ENCODE peak calls at places on chromosomes 11 and 22, in eight cellular contexts. One of them, this sample, is unnamed.

GRCh38 chr11:22733433-22733832 is 67.0 kb downstream of the GAS2 start:
- DNase-seq in fibroblast of lung: no peak
- DNase-seq in PC-3: no peak
- DNase-seq in IMR-90: no peak
- DNase-seq in neural progenitor cell: no peak
- DNase-seq in OCI-LY7: no peak
- DNase-seq in GM23248: no peak
- DNase-seq in mesenchymal stem cell: no peak
- DNase-seq in this sample: no peak

GRCh38 chr11:126392638-126393023 is 37.1 kb downstream of the ST3GAL4 start:
- DNase-seq in fibroblast of lung: no peak
- DNase-seq in PC-3: no peak
- DNase-seq in IMR-90: no peak
- DNase-seq in neural progenitor cell: no peak
- DNase-seq in OCI-LY7: no peak
- DNase-seq in GM23248: no peak
- DNase-seq in mesenchymal stem cell: no peak
- DNase-seq in this sample: no peak

GRCh38 chr11:71914127-71914526 is 14.3 kb downstream of the XNDC1N start:
- DNase-seq in fibroblast of lung: no peak
- DNase-seq in PC-3: no peak
- DNase-seq in IMR-90: peak
- DNase-seq in neural progenitor cell: no peak
- DNase-seq in OCI-LY7: no peak
- DNase-seq in GM23248: peak
- DNase-seq in mesenchymal stem cell: no peak
- DNase-seq in this sample: no peak

GRCh38 chr11:107092667-107093066 is 74.4 kb upstream of the GUCY1A2 start:
- DNase-seq in fibroblast of lung: no peak
- DNase-seq in PC-3: no peak
- DNase-seq in IMR-90: no peak
- DNase-seq in neural progenitor cell: no peak
- DNase-seq in OCI-LY7: no peak
- DNase-seq in GM23248: no peak
- DNase-seq in mesenchymal stem cell: no peak
- DNase-seq in this sample: no peak

GRCh38 chr22:32720924-32721323 is 80.6 kb upstream of the TIMP3 start:
- DNase-seq in fibroblast of lung: peak
- DNase-seq in PC-3: no peak
- DNase-seq in IMR-90: peak
- DNase-seq in neural progenitor cell: no peak
- DNase-seq in OCI-LY7: no peak
- DNase-seq in GM23248: peak
- DNase-seq in mesenchymal stem cell: peak
- DNase-seq in this sample: no peak

GRCh38 chr11:119661226-119661625 is 67.8 kb downstream of the NECTIN1 start:
- DNase-seq in fibroblast of lung: no peak
- DNase-seq in PC-3: no peak
- DNase-seq in IMR-90: no peak
- DNase-seq in neural progenitor cell: no peak
- DNase-seq in OCI-LY7: no peak
- DNase-seq in GM23248: no peak
- DNase-seq in mesenchymal stem cell: no peak
- DNase-seq in this sample: no peak

GRCh38 chr11:8683115-8683807 is 669 bp downstream of the RPL27A start:
- DNase-seq in fibroblast of lung: no peak
- DNase-seq in PC-3: no peak
- DNase-seq in IMR-90: no peak
- DNase-seq in neural progenitor cell: peak
- DNase-seq in OCI-LY7: peak
- DNase-seq in GM23248: peak
- DNase-seq in mesenchymal stem cell: no peak
- DNase-seq in this sample: no peak

GRCh38 chr11:61815790-61816735 is 740 bp downstream of the FADS1 start:
- DNase-seq in fibroblast of lung: peak
- DNase-seq in PC-3: peak
- DNase-seq in IMR-90: peak
- DNase-seq in neural progenitor cell: peak
- DNase-seq in OCI-LY7: no peak
- DNase-seq in GM23248: peak
- DNase-seq in mesenchymal stem cell: peak
- DNase-seq in this sample: peak

GRCh38 chr11:61071880-61072279 is 30.4 kb upstream of the CD5 start:
- DNase-seq in fibroblast of lung: no peak
- DNase-seq in PC-3: no peak
- DNase-seq in IMR-90: no peak
- DNase-seq in neural progenitor cell: peak
- DNase-seq in OCI-LY7: no peak
- DNase-seq in GM23248: no peak
- DNase-seq in mesenchymal stem cell: no peak
- DNase-seq in this sample: no peak

GRCh38 chr11:16603890-16604783 is 134.3 kb upstream of the C11orf58 start:
- DNase-seq in fibroblast of lung: peak
- DNase-seq in PC-3: no peak
- DNase-seq in IMR-90: peak
- DNase-seq in neural progenitor cell: peak
- DNase-seq in OCI-LY7: no peak
- DNase-seq in GM23248: peak
- DNase-seq in mesenchymal stem cell: peak
- DNase-seq in this sample: peak

GRCh38 chr11:105923814-105924213 is 98.2 kb downstream of the MSANTD4 start:
- DNase-seq in fibroblast of lung: peak
- DNase-seq in PC-3: peak
- DNase-seq in IMR-90: peak
- DNase-seq in neural progenitor cell: no peak
- DNase-seq in OCI-LY7: no peak
- DNase-seq in GM23248: peak
- DNase-seq in mesenchymal stem cell: no peak
- DNase-seq in this sample: no peak

GRCh38 chr11:67507242-67507890 is 596 bp downstream of the CDK2AP2 start:
- DNase-seq in fibroblast of lung: no peak
- DNase-seq in PC-3: peak
- DNase-seq in IMR-90: peak
- DNase-seq in neural progenitor cell: peak
- DNase-seq in OCI-LY7: no peak
- DNase-seq in GM23248: peak
- DNase-seq in mesenchymal stem cell: no peak
- DNase-seq in this sample: peak

GRCh38 chr11:75996523-75997272 is 181.7 kb downstream of the UVRAG start:
- DNase-seq in fibroblast of lung: peak
- DNase-seq in PC-3: no peak
- DNase-seq in IMR-90: no peak
- DNase-seq in neural progenitor cell: no peak
- DNase-seq in OCI-LY7: no peak
- DNase-seq in GM23248: no peak
- DNase-seq in mesenchymal stem cell: peak
- DNase-seq in this sample: no peak

GRCh38 chr11:123601136-123601535 is 53.3 kb downstream of the SCN3B start:
- DNase-seq in fibroblast of lung: peak
- DNase-seq in PC-3: no peak
- DNase-seq in IMR-90: peak
- DNase-seq in neural progenitor cell: no peak
- DNase-seq in OCI-LY7: no peak
- DNase-seq in GM23248: peak
- DNase-seq in mesenchymal stem cell: peak
- DNase-seq in this sample: no peak

GRCh38 chr22:48588881-48589450 is 1238.7 kb downstream of the BRD1 start:
- DNase-seq in fibroblast of lung: no peak
- DNase-seq in PC-3: no peak
- DNase-seq in IMR-90: no peak
- DNase-seq in neural progenitor cell: no peak
- DNase-seq in OCI-LY7: no peak
- DNase-seq in GM23248: no peak
- DNase-seq in mesenchymal stem cell: no peak
- DNase-seq in this sample: no peak

GRCh38 chr11:35334385-35335090 is 84.8 kb downstream of the SLC1A2 start:
- DNase-seq in fibroblast of lung: no peak
- DNase-seq in PC-3: no peak
- DNase-seq in IMR-90: no peak
- DNase-seq in neural progenitor cell: no peak
- DNase-seq in OCI-LY7: peak
- DNase-seq in GM23248: peak
- DNase-seq in mesenchymal stem cell: no peak
- DNase-seq in this sample: no peak

GRCh38 chr22:21936151-21936778 is 16.4 kb downstream of the PPM1F start:
- DNase-seq in fibroblast of lung: peak
- DNase-seq in PC-3: no peak
- DNase-seq in IMR-90: peak
- DNase-seq in neural progenitor cell: no peak
- DNase-seq in OCI-LY7: no peak
- DNase-seq in GM23248: peak
- DNase-seq in mesenchymal stem cell: no peak
- DNase-seq in this sample: no peak

GRCh38 chr11:118277312-118277711 is 13.2 kb upstream of the MPZL2 start:
- DNase-seq in fibroblast of lung: no peak
- DNase-seq in PC-3: peak
- DNase-seq in IMR-90: peak
- DNase-seq in neural progenitor cell: no peak
- DNase-seq in OCI-LY7: peak
- DNase-seq in GM23248: peak
- DNase-seq in mesenchymal stem cell: no peak
- DNase-seq in this sample: peak

GRCh38 chr11:119671048-119671447 is 58.0 kb downstream of the NECTIN1 start:
- DNase-seq in fibroblast of lung: peak
- DNase-seq in PC-3: no peak
- DNase-seq in IMR-90: peak
- DNase-seq in neural progenitor cell: no peak
- DNase-seq in OCI-LY7: no peak
- DNase-seq in GM23248: no peak
- DNase-seq in mesenchymal stem cell: peak
- DNase-seq in this sample: no peak

GRCh38 chr22:24325105-24325757 is 54.6 kb downstream of the SPECC1L start:
- DNase-seq in fibroblast of lung: peak
- DNase-seq in PC-3: peak
- DNase-seq in IMR-90: peak
- DNase-seq in neural progenitor cell: peak
- DNase-seq in OCI-LY7: peak
- DNase-seq in GM23248: peak
- DNase-seq in mesenchymal stem cell: peak
- DNase-seq in this sample: peak

GRCh38 chr11:87879118-87879517 is 296.1 kb downstream of the RAB38 start:
- DNase-seq in fibroblast of lung: peak
- DNase-seq in PC-3: peak
- DNase-seq in IMR-90: no peak
- DNase-seq in neural progenitor cell: no peak
- DNase-seq in OCI-LY7: no peak
- DNase-seq in GM23248: peak
- DNase-seq in mesenchymal stem cell: no peak
- DNase-seq in this sample: no peak

GRCh38 chr11:96012086-96012824 is 88.3 kb upstream of the MTMR2 start:
- DNase-seq in fibroblast of lung: peak
- DNase-seq in PC-3: peak
- DNase-seq in IMR-90: peak
- DNase-seq in neural progenitor cell: peak
- DNase-seq in OCI-LY7: peak
- DNase-seq in GM23248: peak
- DNase-seq in mesenchymal stem cell: peak
- DNase-seq in this sample: peak
- H3K4me3 ChIP-seq in fibroblast of lung: no peak
- H3K4me3 ChIP-seq in PC-3: no peak
- H3K4me3 ChIP-seq in IMR-90: no peak
- H3K4me3 ChIP-seq in neural progenitor cell: no peak
- H3K4me3 ChIP-seq in OCI-LY7: peak
- H3K4me3 ChIP-seq in GM23248: peak
- H3K4me3 ChIP-seq in mesenchymal stem cell: no peak
- H3K4me3 ChIP-seq in this sample: no peak

GRCh38 chr22:28801845-28802594 is 1.7 kb upstream of the XBP1 start:
- DNase-seq in fibroblast of lung: no peak
- DNase-seq in PC-3: no peak
- DNase-seq in IMR-90: no peak
- DNase-seq in neural progenitor cell: no peak
- DNase-seq in OCI-LY7: peak
- DNase-seq in GM23248: no peak
- DNase-seq in mesenchymal stem cell: no peak
- DNase-seq in this sample: peak
- H2AFZ ChIP-seq in fibroblast of lung: no peak
- H2AFZ ChIP-seq in PC-3: peak
- H2AFZ ChIP-seq in IMR-90: no peak
- H2AFZ ChIP-seq in neural progenitor cell: no peak
- H2AFZ ChIP-seq in OCI-LY7: no peak
- H2AFZ ChIP-seq in GM23248: peak
- H2AFZ ChIP-seq in mesenchymal stem cell: no peak
- H2AFZ ChIP-seq in this sample: no peak

GRCh38 chr22:46539169-46539568 is 1.7 kb upstream of the CELSR1 start:
- DNase-seq in fibroblast of lung: no peak
- DNase-seq in PC-3: no peak
- DNase-seq in IMR-90: no peak
- DNase-seq in neural progenitor cell: no peak
- DNase-seq in OCI-LY7: no peak
- DNase-seq in GM23248: no peak
- DNase-seq in mesenchymal stem cell: no peak
- DNase-seq in this sample: no peak

GRCh38 chr22:46537221-46537945 is at the start of gene CELSR1:
- DNase-seq in fibroblast of lung: no peak
- DNase-seq in PC-3: peak
- DNase-seq in IMR-90: peak
- DNase-seq in neural progenitor cell: peak
- DNase-seq in OCI-LY7: no peak
- DNase-seq in GM23248: peak
- DNase-seq in mesenchymal stem cell: no peak
- DNase-seq in this sample: peak

GRCh38 chr22:46537946-46538815 is 761 bp upstream of the CELSR1 start:
- DNase-seq in fibroblast of lung: peak
- DNase-seq in PC-3: peak
- DNase-seq in IMR-90: peak
- DNase-seq in neural progenitor cell: peak
- DNase-seq in OCI-LY7: no peak
- DNase-seq in GM23248: peak
- DNase-seq in mesenchymal stem cell: no peak
- DNase-seq in this sample: peak

GRCh38 chr22:46536559-46537220 is 730 bp downstream of the CELSR1 start:
- DNase-seq in fibroblast of lung: no peak
- DNase-seq in PC-3: no peak
- DNase-seq in IMR-90: no peak
- DNase-seq in neural progenitor cell: peak
- DNase-seq in OCI-LY7: no peak
- DNase-seq in GM23248: no peak
- DNase-seq in mesenchymal stem cell: no peak
- DNase-seq in this sample: peak

GRCh38 chr22:46538816-46539163 is 1.4 kb upstream of the CELSR1 start:
- DNase-seq in fibroblast of lung: no peak
- DNase-seq in PC-3: peak
- DNase-seq in IMR-90: peak
- DNase-seq in neural progenitor cell: no peak
- DNase-seq in OCI-LY7: no peak
- DNase-seq in GM23248: peak
- DNase-seq in mesenchymal stem cell: no peak
- DNase-seq in this sample: no peak
- H3K4me3 ChIP-seq in fibroblast of lung: no peak
- H3K4me3 ChIP-seq in PC-3: peak
- H3K4me3 ChIP-seq in IMR-90: peak
- H3K4me3 ChIP-seq in neural progenitor cell: peak
- H3K4me3 ChIP-seq in OCI-LY7: no peak
- H3K4me3 ChIP-seq in GM23248: peak
- H3K4me3 ChIP-seq in mesenchymal stem cell: peak
- H3K4me3 ChIP-seq in this sample: peak

GRCh38 chr11:111297696-111298095 is 650 bp upstream of the POU2AF3 start:
- DNase-seq in fibroblast of lung: no peak
- DNase-seq in PC-3: no peak
- DNase-seq in IMR-90: no peak
- DNase-seq in neural progenitor cell: no peak
- DNase-seq in OCI-LY7: no peak
- DNase-seq in GM23248: no peak
- DNase-seq in mesenchymal stem cell: no peak
- DNase-seq in this sample: peak
- H2AFZ ChIP-seq in fibroblast of lung: no peak
- H2AFZ ChIP-seq in PC-3: no peak
- H2AFZ ChIP-seq in IMR-90: no peak
- H2AFZ ChIP-seq in neural progenitor cell: no peak
- H2AFZ ChIP-seq in OCI-LY7: no peak
- H2AFZ ChIP-seq in GM23248: no peak
- H2AFZ ChIP-seq in mesenchymal stem cell: no peak
- H2AFZ ChIP-seq in this sample: peak

This sample was measured in GM23338.